ENCODE peak calls at places on chromosomes 2 and 18, in nine cellular contexts. G, W, Q, U, Z, F, J, T and I are unnamed samples.

GRCh38 chr2:63662028-63662804 is 73.5 kb downstream of the MDH1 start:
- DNase-seq in G (no peak), W (no peak), Q (no peak), U (no peak), Z (no peak), F (no peak), J (no peak), T (no peak), I (no peak)

GRCh38 chr2:102063948-102064678 is 72.4 kb downstream of the IL1R2 start:
- DNase-seq in G (peak; percentile 9), W (peak; percentile 99), Q (peak; percentile 99), U (peak; percentile 78), Z (no peak), F (peak; percentile 60), J (peak; percentile 81), T (peak; percentile 93), I (no peak)

GRCh38 chr2:8281950-8282857 is 399.7 kb upstream of the ID2 start:
- DNase-seq in G (no peak), W (no peak), Q (no peak), U (no peak), Z (no peak), F (no peak), J (peak; percentile 27), T (no peak), I (no peak)

GRCh38 chr2:234996041-234996440 is 44.2 kb downstream of the SH3BP4 start:
- DNase-seq in G (no peak), W (no peak), Q (no peak), U (no peak), Z (no peak), F (no peak), J (no peak), T (no peak), I (no peak)

GRCh38 chr2:9275399-9275798 is 68.8 kb downstream of the ASAP2 start:
- DNase-seq in G (no peak), W (no peak), Q (peak; percentile 24), U (no peak), Z (peak; percentile 9), F (no peak), J (no peak), T (no peak), I (no peak)

GRCh38 chr2:241063093-241063551 is 39.0 kb downstream of the MTERF4 start:
- DNase-seq in G (no peak), W (no peak), Q (no peak), U (peak; percentile 69), Z (no peak), F (peak; percentile 2), J (no peak), T (no peak), I (no peak)

GRCh38 chr2:65436169-65436824 is 3.9 kb upstream of the SPRED2 start:
- DNase-seq in G (peak; percentile 55), W (peak; percentile 98), Q (peak; percentile 95), U (peak; percentile 92), Z (no peak), F (peak; percentile 81), J (peak; percentile 91), T (peak; percentile 88), I (no peak)

GRCh38 chr2:174627216-174627615 is 29.6 kb upstream of the WIPF1 start:
- DNase-seq in G (no peak), W (no peak), Q (no peak), U (no peak), Z (no peak), F (no peak), J (no peak), T (no peak), I (no peak)

GRCh38 chr18:13500891-13501887 is 225.2 kb downstream of the FAM210A start:
- DNase-seq in G (no peak), W (peak; percentile 89), Q (no peak), U (peak; percentile 67), Z (no peak), F (peak; percentile 62), J (peak; percentile 25), T (peak; percentile 83), I (no peak)

GRCh38 chr2:201275991-201276390 is 15.7 kb downstream of the CASP8 start:
- DNase-seq in G (no peak), W (no peak), Q (no peak), U (no peak), Z (no peak), F (no peak), J (no peak), T (no peak), I (no peak)

GRCh38 chr18:9095297-9096012 is 7.0 kb upstream of the NDUFV2 start:
- DNase-seq in G (no peak), W (no peak), Q (peak; percentile 64), U (no peak), Z (no peak), F (no peak), J (peak; percentile 30), T (no peak), I (peak; percentile 23)

GRCh38 chr2:10434885-10435419 is 13.2 kb downstream of the ODC1 start:
- DNase-seq in G (no peak), W (peak; percentile 57), Q (peak; percentile 88), U (peak; percentile 91), Z (no peak), F (peak; percentile 55), J (peak; percentile 81), T (no peak), I (no peak)

GRCh38 chr2:169715379-169716228 is 18.0 kb upstream of the KLHL23 start:
- DNase-seq in G (no peak), W (peak; percentile 32), Q (no peak), U (no peak), Z (no peak), F (no peak), J (peak; percentile 71), T (no peak), I (no peak)

GRCh38 chr2:231294578-231295362 is 96.3 kb downstream of the ARMC9 start:
- DNase-seq in G (no peak), W (no peak), Q (peak; percentile 80), U (no peak), Z (no peak), F (no peak), J (no peak), T (no peak), I (no peak)

GRCh38 chr2:134582547-134582899 is 136.3 kb downstream of the TMEM163 start:
- DNase-seq in G (no peak), W (no peak), Q (no peak), U (no peak), Z (no peak), F (no peak), J (no peak), T (no peak), I (no peak)

GRCh38 chr2:22035333-22035964 is 911.7 kb downstream of the TDRD15 start:
- DNase-seq in G (no peak), W (no peak), Q (no peak), U (no peak), Z (no peak), F (no peak), J (no peak), T (no peak), I (no peak)

GRCh38 chr2:20444993-20445910 is 1.6 kb upstream of the RHOB start:
- DNase-seq in G (no peak), W (no peak), Q (no peak), U (no peak), Z (no peak), F (peak; percentile 8), J (peak; percentile 8), T (no peak), I (no peak)

GRCh38 chr2:69946351-69947077 is 14.9 kb downstream of the ASPRV1 start:
- DNase-seq in G (no peak), W (peak; percentile 51), Q (peak; percentile 84), U (no peak), Z (no peak), F (no peak), J (no peak), T (peak; percentile 97), I (peak; percentile 77)

GRCh38 chr2:144660518-144661316 is 140.8 kb upstream of the ZEB2 start:
- DNase-seq in G (no peak), W (peak; percentile 11), Q (peak; percentile 81), U (no peak), Z (no peak), F (no peak), J (no peak), T (peak; percentile 73), I (no peak)

GRCh38 chr18:21602302-21602592 is 1.7 kb upstream of the ESCO1 start:
- DNase-seq in G (no peak), W (no peak), Q (no peak), U (no peak), Z (no peak), F (no peak), J (no peak), T (no peak), I (no peak)

GRCh38 chr18:2914185-2914584 is 67.4 kb downstream of the EMILIN2 start:
- DNase-seq in G (no peak), W (no peak), Q (no peak), U (no peak), Z (no peak), F (no peak), J (no peak), T (no peak), I (no peak)

GRCh38 chr2:230660294-230661060 is 52.2 kb upstream of the CAB39 start:
- DNase-seq in G (peak; percentile 15), W (no peak), Q (peak; percentile 92), U (no peak), Z (no peak), F (peak; percentile 22), J (peak; percentile 79), T (no peak), I (peak; percentile 83)

GRCh38 chr2:226794751-226795171 is 4.9 kb downstream of the IRS1 start:
- DNase-seq in G (no peak), W (peak; percentile 75), Q (no peak), U (no peak), Z (no peak), F (no peak), J (no peak), T (peak; percentile 49), I (no peak)
- H3K4me3 ChIP-seq in G (peak overlapping the region; percentile 67), W (peak overlapping the region; percentile 86), Q (peak overlapping the region; percentile 50), U (peak overlapping the region; percentile 22), Z (no peak overlapping the region), F (peak overlapping the region; percentile 38), J (peak overlapping the region; percentile 78), T (peak overlapping the region; percentile 32), I (no peak overlapping the region)

DNA sequence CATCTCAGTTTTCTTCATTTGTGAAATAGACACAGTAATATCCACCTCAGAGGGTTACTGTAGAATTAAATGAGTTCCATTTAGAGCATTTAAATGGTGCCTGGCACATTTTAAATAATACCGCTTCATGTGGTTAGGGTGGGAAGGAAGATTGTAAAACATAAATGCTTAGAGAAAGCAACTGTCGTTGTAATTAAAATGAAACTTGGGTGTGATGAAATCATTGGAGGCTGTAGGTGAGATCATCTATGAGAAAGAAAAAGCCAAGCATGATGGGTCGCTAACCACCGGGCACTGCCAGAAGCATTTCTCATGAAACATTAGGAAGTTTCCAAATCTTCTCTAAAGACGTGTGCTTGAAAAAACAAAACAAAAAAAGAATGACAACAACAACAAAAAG is 8.2 kb upstream of the SLC39A10 start:
- DNase-seq in G (no peak), W (peak; percentile 17), Q (peak; percentile 86), U (no peak), Z (no peak), F (no peak), J (no peak), T (no peak), I (peak; percentile 37)
- H3K4me3 ChIP-seq in G (no peak overlapping the region), W (no peak overlapping the region), Q (peak overlapping the region; percentile 51), U (no peak overlapping the region), Z (no peak overlapping the region), F (no peak overlapping the region), J (no peak overlapping the region), T (no peak overlapping the region), I (no peak overlapping the region)

GRCh38 chr2:238321467-238321866 is 1.1 kb downstream of the TRAF3IP1 start:
- DNase-seq in G (no peak), W (no peak), Q (no peak), U (no peak), Z (no peak), F (no peak), J (no peak), T (peak; percentile 33), I (no peak)
- H3K4me3 ChIP-seq in G (no peak overlapping the region), W (peak overlapping the region; percentile 67), Q (peak overlapping the region; percentile 57), U (peak overlapping the region; percentile 75), Z (no peak overlapping the region), F (peak overlapping the region; percentile 73), J (peak overlapping the region; percentile 81), T (peak overlapping the region; percentile 68), I (peak overlapping the region; percentile 55)

GRCh38 chr2:157596992-157597681 is 31.5 kb downstream of the ACVR1C start:
- DNase-seq in G (no peak), W (peak; percentile 8), Q (peak; percentile 31), U (peak; percentile 67), Z (peak; percentile 31), F (peak; percentile 18), J (no peak), T (no peak), I (no peak)
- H3K4me3 ChIP-seq in G (no peak overlapping the region), W (no peak overlapping the region), Q (no peak overlapping the region), U (peak overlapping the region; percentile 12), Z (no peak overlapping the region), F (peak overlapping the region; percentile 51), J (peak overlapping the region; percentile 14), T (no peak overlapping the region), I (no peak overlapping the region)